ENCODE peak calls at places on chromosomes 7 and 10, in seven cellular contexts. Y, M, X, Q, S, R and L are unnamed samples.

GRCh38 chr7:33982425-33982786 is 77.1 kb downstream of the BMPER start:
- DNase-seq in M (peak; percentile 50), R (no peak), X (no peak), S (peak; percentile 59), Q (peak; percentile 52), Y (peak; percentile 50), L (peak; percentile 62)

GRCh38 chr10:70518695-70519094 is 40.1 kb downstream of the PALD1 start:
- DNase-seq in Y (peak; percentile 93), R (no peak), Q (peak; percentile 75), M (peak; percentile 50), S (no peak), X (no peak), L (peak; percentile 72)

GRCh38 chr10:107728807-107729206 is 564.3 kb upstream of the SORCS1 start:
- DNase-seq in M (no peak), Y (peak; percentile 79), S (no peak), X (no peak), R (no peak), Q (peak; percentile 74), L (peak; percentile 77)

GRCh38 chr7:20053334-20054104 is 163.7 kb downstream of the MACC1 start:
- DNase-seq in R (no peak), Q (no peak), Y (no peak), M (no peak), S (no peak), X (no peak), L (no peak)

GRCh38 chr10:116133641-116134040 is 139.4 kb downstream of the GFRA1 start:
- DNase-seq in M (no peak), S (no peak), R (no peak), Y (no peak), X (no peak), Q (no peak), L (no peak)

GRCh38 chr10:26486985-26487850 is 49.1 kb downstream of the APBB1IP start:
- DNase-seq in X (no peak), S (peak; percentile 61), R (no peak), Y (peak; percentile 82), M (peak; percentile 89), Q (peak; percentile 4), L (peak; percentile 38)

GRCh38 chr10:22604314-22605091 is 109.9 kb downstream of the PIP4K2A start:
- DNase-seq in Q (no peak), X (no peak), S (no peak), Y (no peak), M (no peak), R (no peak), L (no peak)

GRCh38 chr7:68143345-68143744 is 1146.7 kb downstream of the TYW1 start:
- DNase-seq in X (no peak), S (no peak), R (no peak), M (no peak), Q (no peak), Y (no peak), L (no peak)

GRCh38 chr10:97407211-97407951 is 6.2 kb upstream of the RRP12 start:
- DNase-seq in Q (peak; percentile 82), X (peak; percentile 54), R (peak; percentile 47), M (peak; percentile 78), Y (peak; percentile 71), S (peak; percentile 75), L (peak; percentile 88)
- H3K4me3 ChIP-seq in Q (no peak overlapping the region), X (peak overlapping the region; percentile 7), R (no peak overlapping the region), M (no peak overlapping the region), Y (peak overlapping the region; percentile 47), S (no peak overlapping the region), L (no peak overlapping the region)

GRCh38 chr7:51666261-51666660 is 349.7 kb upstream of the COBL start:
- DNase-seq in Q (no peak), X (no peak), M (no peak), Y (no peak), S (no peak), R (no peak), L (no peak)

GRCh38 chr7:51665045-51665785 is 348.6 kb upstream of the COBL start:
- DNase-seq in S (no peak), M (no peak), X (no peak), R (no peak), Y (no peak), Q (no peak), L (no peak)

GRCh38 chr7:51666751-51667150 is 350.1 kb upstream of the COBL start:
- DNase-seq in R (no peak), S (no peak), M (no peak), Q (no peak), X (no peak), Y (no peak), L (no peak)
- TF ChIP-seq CTCF in R (no peak), S (no peak), M (no peak), Q (no peak), X (no peak), Y (no peak), L (no peak)

GRCh38 chr7:121449304-121449703 is 53.2 kb upstream of the FAM3C start:
- DNase-seq in Y (peak; percentile 12), Q (peak; percentile 32), M (no peak), R (no peak), S (no peak), X (no peak), L (peak; percentile 33)
- H3K4me3 ChIP-seq in Y (no peak overlapping the region), Q (no peak overlapping the region), M (no peak overlapping the region), R (no peak overlapping the region), S (no peak overlapping the region), X (no peak overlapping the region), L (no peak overlapping the region)

GRCh38 chr7:158572000-158572828 is 15.4 kb downstream of the PTPRN2 start:
- DNase-seq in X (no peak), Q (peak; percentile 20), R (no peak), S (no peak), Y (no peak), M (no peak), L (no peak)
- TF ChIP-seq CTCF in X (no peak), Q (no peak), R (no peak), S (no peak), Y (no peak), M (no peak), L (no peak)